ENCODE peak calls at places on chromosomes 3 and 15, in eight cellular contexts. One of them, this sample, is unnamed. For H3K4me1, the result is how much of the 10 kb centered on the place peaks cover.

GRCh38 chr3:128556949-128557348 is 63.9 kb upstream of the GATA2 start:
- DNase-seq in uterus: no peak
- DNase-seq in Peyer's patch: peak
- DNase-seq in spleen: no peak
- DNase-seq in A549: no peak
- DNase-seq in right lobe of liver: no peak
- DNase-seq in body of pancreas: no peak
- DNase-seq in transverse colon: no peak
- DNase-seq in this sample: no peak

GRCh38 chr3:157700405-157700804 is 197.2 kb upstream of the VEPH1 start:
- DNase-seq in right lobe of liver: no peak
- DNase-seq in A549: peak
- DNase-seq in uterus: no peak
- DNase-seq in body of pancreas: no peak
- DNase-seq in Peyer's patch: no peak
- DNase-seq in spleen: no peak
- DNase-seq in transverse colon: no peak
- DNase-seq in this sample: no peak

GRCh38 chr3:122458992-122459391 is 43.1 kb upstream of the WDR5B start:
- DNase-seq in transverse colon: no peak
- DNase-seq in right lobe of liver: no peak
- DNase-seq in Peyer's patch: no peak
- DNase-seq in uterus: no peak
- DNase-seq in body of pancreas: no peak
- DNase-seq in spleen: no peak
- DNase-seq in A549: peak
- DNase-seq in this sample: no peak

GRCh38 chr3:125052671-125053303 is 3.0 kb downstream of the HEG1 start:
- DNase-seq in right lobe of liver: no peak
- DNase-seq in Peyer's patch: no peak
- DNase-seq in spleen: peak
- DNase-seq in transverse colon: no peak
- DNase-seq in body of pancreas: peak
- DNase-seq in uterus: no peak
- DNase-seq in A549: peak
- DNase-seq in this sample: no peak

GRCh38 chr15:78638658-78639314 is 2.2 kb downstream of the CHRNB4 start:
- DNase-seq in transverse colon: peak
- DNase-seq in body of pancreas: peak
- DNase-seq in Peyer's patch: no peak
- DNase-seq in uterus: no peak
- DNase-seq in A549: peak
- DNase-seq in right lobe of liver: peak
- DNase-seq in spleen: no peak
- DNase-seq in this sample: peak

GRCh38 chr15:27628486-27628885 is 470.6 kb downstream of the OCA2 start:
- DNase-seq in A549: no peak
- DNase-seq in Peyer's patch: no peak
- DNase-seq in right lobe of liver: no peak
- DNase-seq in body of pancreas: no peak
- DNase-seq in spleen: no peak
- DNase-seq in uterus: no peak
- DNase-seq in transverse colon: no peak
- DNase-seq in this sample: no peak

GRCh38 chr15:40146037-40146436 is 14.8 kb upstream of the BUB1B start:
- DNase-seq in spleen: no peak
- DNase-seq in uterus: no peak
- DNase-seq in Peyer's patch: no peak
- DNase-seq in body of pancreas: no peak
- DNase-seq in transverse colon: no peak
- DNase-seq in A549: peak
- DNase-seq in right lobe of liver: no peak
- DNase-seq in this sample: no peak

GRCh38 chr3:106206613-106207012 is 337.8 kb upstream of the CBLB start:
- DNase-seq in uterus: no peak
- DNase-seq in body of pancreas: no peak
- DNase-seq in Peyer's patch: no peak
- DNase-seq in A549: no peak
- DNase-seq in transverse colon: no peak
- DNase-seq in spleen: no peak
- DNase-seq in right lobe of liver: no peak
- DNase-seq in this sample: no peak

GRCh38 chr3:73624363-73625123 is at the start of gene PDZRN3:
- DNase-seq in spleen: no peak
- DNase-seq in body of pancreas: peak
- DNase-seq in A549: no peak
- DNase-seq in right lobe of liver: peak
- DNase-seq in uterus: peak
- DNase-seq in transverse colon: peak
- DNase-seq in Peyer's patch: peak
- DNase-seq in this sample: peak

GRCh38 chr15:79006071-79006470 is 61.2 kb upstream of the CTSH start:
- DNase-seq in spleen: no peak
- DNase-seq in transverse colon: no peak
- DNase-seq in uterus: no peak
- DNase-seq in body of pancreas: no peak
- DNase-seq in Peyer's patch: no peak
- DNase-seq in A549: no peak
- DNase-seq in right lobe of liver: no peak
- DNase-seq in this sample: no peak

GRCh38 chr3:63328386-63328785 is 50.3 kb downstream of the SYNPR start:
- DNase-seq in A549: no peak
- DNase-seq in transverse colon: no peak
- DNase-seq in spleen: no peak
- DNase-seq in uterus: no peak
- DNase-seq in right lobe of liver: no peak
- DNase-seq in body of pancreas: no peak
- DNase-seq in Peyer's patch: no peak
- DNase-seq in this sample: no peak

GRCh38 chr3:177615015-177615414 is 417.7 kb upstream of the TBL1XR1 start:
- DNase-seq in A549: peak
- DNase-seq in spleen: no peak
- DNase-seq in uterus: peak
- DNase-seq in right lobe of liver: peak
- DNase-seq in Peyer's patch: no peak
- DNase-seq in body of pancreas: peak
- DNase-seq in transverse colon: peak
- DNase-seq in this sample: peak

GRCh38 chr3:141239551-141240281 is 8.1 kb downstream of the PXYLP1 start:
- DNase-seq in transverse colon: no peak
- DNase-seq in spleen: no peak
- DNase-seq in body of pancreas: no peak
- DNase-seq in A549: no peak
- DNase-seq in right lobe of liver: no peak
- DNase-seq in Peyer's patch: no peak
- DNase-seq in uterus: no peak
- DNase-seq in this sample: no peak

GRCh38 chr3:187318819-187319616 is 27.5 kb upstream of the MASP1 start:
- DNase-seq in uterus: peak
- DNase-seq in A549: peak
- DNase-seq in transverse colon: peak
- DNase-seq in spleen: no peak
- DNase-seq in Peyer's patch: no peak
- DNase-seq in right lobe of liver: no peak
- DNase-seq in body of pancreas: peak
- DNase-seq in this sample: peak

GRCh38 chr15:74768771-74769342 is 13.0 kb upstream of the CSK start:
- DNase-seq in body of pancreas: peak
- DNase-seq in uterus: peak
- DNase-seq in Peyer's patch: peak
- DNase-seq in spleen: peak
- DNase-seq in transverse colon: peak
- DNase-seq in A549: peak
- DNase-seq in right lobe of liver: peak
- DNase-seq in this sample: peak

GRCh38 chr15:74769463-74770025 is 12.3 kb upstream of the CSK start:
- DNase-seq in spleen: no peak
- DNase-seq in right lobe of liver: no peak
- DNase-seq in body of pancreas: no peak
- DNase-seq in uterus: no peak
- DNase-seq in transverse colon: no peak
- DNase-seq in Peyer's patch: no peak
- DNase-seq in A549: no peak
- DNase-seq in this sample: no peak

GRCh38 chr15:74768099-74768770 is 13.6 kb upstream of the CSK start:
- DNase-seq in Peyer's patch: no peak
- DNase-seq in A549: no peak
- DNase-seq in transverse colon: no peak
- DNase-seq in right lobe of liver: no peak
- DNase-seq in spleen: no peak
- DNase-seq in body of pancreas: no peak
- DNase-seq in uterus: no peak
- DNase-seq in this sample: no peak

GRCh38 chr15:74770211-74770892 is 11.5 kb upstream of the CSK start:
- DNase-seq in uterus: no peak
- DNase-seq in spleen: no peak
- DNase-seq in body of pancreas: no peak
- DNase-seq in right lobe of liver: no peak
- DNase-seq in Peyer's patch: no peak
- DNase-seq in transverse colon: no peak
- DNase-seq in A549: no peak
- DNase-seq in this sample: no peak

GRCh38 chr15:74767167-74768098 is 14.4 kb upstream of the CSK start:
- DNase-seq in transverse colon: no peak
- DNase-seq in uterus: no peak
- DNase-seq in body of pancreas: no peak
- DNase-seq in spleen: no peak
- DNase-seq in A549: no peak
- DNase-seq in right lobe of liver: no peak
- DNase-seq in Peyer's patch: peak
- DNase-seq in this sample: no peak
- H3K4me1 ChIP-seq in transverse colon: under half
- H3K4me1 ChIP-seq in uterus: under half
- H3K4me1 ChIP-seq in body of pancreas: under half
- H3K4me1 ChIP-seq in spleen: under half
- H3K4me1 ChIP-seq in A549: under half
- H3K4me1 ChIP-seq in right lobe of liver: under half
- H3K4me1 ChIP-seq in Peyer's patch: under half
- H3K4me1 ChIP-seq in this sample: under half

GRCh38 chr3:197298858-197299854 is 744 bp upstream of the DLG1 start:
- DNase-seq in A549: peak
- DNase-seq in right lobe of liver: peak
- DNase-seq in uterus: peak
- DNase-seq in Peyer's patch: peak
- DNase-seq in body of pancreas: peak
- DNase-seq in transverse colon: peak
- DNase-seq in spleen: peak
- DNase-seq in this sample: peak

GRCh38 chr3:197298341-197298857 is at the start of gene DLG1:
- DNase-seq in uterus: peak
- DNase-seq in Peyer's patch: peak
- DNase-seq in right lobe of liver: peak
- DNase-seq in spleen: peak
- DNase-seq in transverse colon: peak
- DNase-seq in A549: peak
- DNase-seq in body of pancreas: peak
- DNase-seq in this sample: peak

GRCh38 chr3:197295871-197296270 is 2.5 kb downstream of the DLG1 start:
- DNase-seq in A549: no peak
- DNase-seq in Peyer's patch: no peak
- DNase-seq in spleen: no peak
- DNase-seq in right lobe of liver: no peak
- DNase-seq in body of pancreas: no peak
- DNase-seq in uterus: no peak
- DNase-seq in transverse colon: no peak
- DNase-seq in this sample: no peak

GRCh38 chr3:197297020-197297419 is 1.4 kb downstream of the DLG1 start:
- DNase-seq in uterus: no peak
- DNase-seq in A549: no peak
- DNase-seq in Peyer's patch: no peak
- DNase-seq in spleen: no peak
- DNase-seq in body of pancreas: no peak
- DNase-seq in transverse colon: no peak
- DNase-seq in right lobe of liver: no peak
- DNase-seq in this sample: no peak

GRCh38 chr3:197297476-197298340 is 704 bp downstream of the DLG1 start:
- DNase-seq in Peyer's patch: peak
- DNase-seq in body of pancreas: peak
- DNase-seq in A549: peak
- DNase-seq in spleen: peak
- DNase-seq in uterus: peak
- DNase-seq in right lobe of liver: peak
- DNase-seq in transverse colon: peak
- DNase-seq in this sample: peak
- TF ChIP-seq POLR2A in Peyer's patch: peak
- TF ChIP-seq POLR2A in body of pancreas: no peak
- TF ChIP-seq POLR2A in A549: peak
- TF ChIP-seq POLR2A in spleen: no peak
- TF ChIP-seq POLR2A in uterus: peak
- TF ChIP-seq POLR2A in right lobe of liver: no peak
- TF ChIP-seq POLR2A in transverse colon: peak
- TF ChIP-seq POLR2A in this sample: no peak

DNA sequence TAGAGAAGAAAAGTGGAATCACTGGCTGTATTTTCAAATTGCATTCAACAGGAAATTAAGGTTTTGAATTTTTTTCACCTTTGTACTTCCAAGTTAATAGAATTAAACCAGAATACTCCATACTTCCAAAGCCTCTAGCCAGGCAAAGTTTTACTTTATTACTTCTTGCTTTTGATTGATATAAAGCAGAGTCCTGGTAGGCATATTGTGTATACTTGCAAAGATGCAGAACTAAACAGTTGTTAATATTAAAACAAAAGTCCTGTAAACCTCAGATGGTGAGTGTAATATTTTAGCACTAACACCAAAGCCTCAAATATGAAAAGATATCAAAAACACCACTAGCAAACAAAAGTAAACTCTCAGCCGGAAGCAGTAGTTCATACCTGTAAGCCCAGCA is 107.2 kb upstream of the C2CD4B start:
- DNase-seq in A549: no peak
- DNase-seq in uterus: no peak
- DNase-seq in Peyer's patch: no peak
- DNase-seq in right lobe of liver: no peak
- DNase-seq in body of pancreas: no peak
- DNase-seq in spleen: no peak
- DNase-seq in transverse colon: no peak
- DNase-seq in this sample: no peak
- H3K4me1 ChIP-seq in A549: under half
- H3K4me1 ChIP-seq in uterus: under half
- H3K4me1 ChIP-seq in Peyer's patch: under half
- H3K4me1 ChIP-seq in right lobe of liver: under half
- H3K4me1 ChIP-seq in body of pancreas: under half
- H3K4me1 ChIP-seq in spleen: under half
- H3K4me1 ChIP-seq in transverse colon: under half
- H3K4me1 ChIP-seq in this sample: under half

DNA sequence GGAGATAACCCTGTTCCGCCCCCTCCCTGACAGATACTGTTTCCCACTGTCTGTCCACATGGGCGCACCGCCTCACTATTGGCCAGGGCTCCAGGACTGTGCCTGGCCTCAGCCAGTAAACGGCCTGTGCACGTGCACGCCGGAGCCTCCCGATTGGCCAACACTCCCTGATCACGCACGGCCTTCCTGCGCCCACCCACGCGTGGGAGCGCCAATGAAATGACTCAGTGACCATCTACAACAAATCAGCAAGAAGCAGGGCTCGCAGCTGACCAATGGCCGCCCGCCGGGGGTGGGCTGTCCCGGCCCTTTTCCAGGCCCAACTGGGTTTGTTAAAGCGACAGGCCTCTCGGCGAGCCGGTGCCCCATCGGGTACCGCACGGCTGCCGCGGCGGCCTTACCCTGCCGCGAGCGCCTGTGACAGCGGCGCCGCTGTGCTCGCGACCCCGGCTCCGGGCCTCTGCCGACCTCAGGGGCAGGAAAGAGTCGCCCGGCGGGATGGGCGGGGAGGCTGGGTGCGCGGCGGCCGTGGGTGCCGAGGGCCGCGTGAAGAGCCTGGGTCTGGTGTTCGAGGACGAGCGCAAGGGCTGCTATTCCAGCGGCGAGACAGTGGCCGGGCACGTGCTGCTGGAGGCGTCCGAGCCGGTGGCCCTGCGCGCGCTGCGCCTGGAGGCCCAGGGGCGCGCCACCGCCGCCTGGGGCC is at the start of gene ARRDC4:
- DNase-seq in spleen: peak
- DNase-seq in uterus: peak
- DNase-seq in body of pancreas: peak
- DNase-seq in right lobe of liver: peak
- DNase-seq in transverse colon: peak
- DNase-seq in Peyer's patch: peak
- DNase-seq in A549: peak
- DNase-seq in this sample: peak
- TF ChIP-seq POLR2A in spleen: no peak
- TF ChIP-seq POLR2A in uterus: peak
- TF ChIP-seq POLR2A in body of pancreas: peak
- TF ChIP-seq POLR2A in right lobe of liver: peak
- TF ChIP-seq POLR2A in transverse colon: peak
- TF ChIP-seq POLR2A in Peyer's patch: peak
- TF ChIP-seq POLR2A in A549: no peak
- TF ChIP-seq POLR2A in this sample: peak